ENCODE peak calls at places on chromosomes 11 and 22, in nine cellular contexts. B is body of pancreas, S is epithelial cell of proximal tubule, A is astrocyte of the cerebellum, D is fibroblast of lung, P is spleen, Q is IMR-90, X is thoracic aorta, Y is left ventricle myocardium inferior. E is an unnamed sample.
A peak's percentile ranks its signal among the peaks of the same experiment; 100 is the strongest.

GRCh38 chr11:128841461-128842072 is 25.5 kb downstream of the KCNJ1 start:
- DNase-seq in B (peak; percentile 75), S (no peak), A (no peak), D (no peak), P (no peak), Q (no peak), X (no peak), Y (no peak), E (no peak)

GRCh38 chr22:41772645-41773044 is 27.8 kb upstream of the CCDC134 start:
- DNase-seq in B (no peak), S (no peak), A (no peak), D (no peak), P (no peak), Q (peak; percentile 9), X (no peak), Y (no peak), E (no peak)

GRCh38 chr11:48099916-48100446 is 116.6 kb upstream of the OR4B1 start:
- DNase-seq in B (no peak), S (no peak), A (no peak), D (no peak), P (no peak), Q (no peak), X (no peak), Y (no peak), E (no peak)

GRCh38 chr11:28822596-28822995 is 714.4 kb downstream of the METTL15 start:
- DNase-seq in B (no peak), S (no peak), A (no peak), D (peak; percentile 46), P (no peak), Q (peak; percentile 17), X (no peak), Y (no peak), E (no peak)

GRCh38 chr11:7677801-7678201 is 4.5 kb upstream of the CYB5R2 start:
- DNase-seq in B (no peak), S (no peak), A (no peak), D (no peak), P (no peak), Q (peak; percentile 5), X (no peak), Y (no peak), E (no peak)

GRCh38 chr11:64343740-64344133 is 3.7 kb downstream of the CCDC88B start:
- DNase-seq in B (no peak), S (no peak), A (no peak), D (no peak), P (peak; percentile 81), Q (no peak), X (no peak), Y (no peak), E (peak; percentile 79)

GRCh38 chr22:43925433-43926348 is 2.1 kb downstream of the PNPLA3 start:
- DNase-seq in B (no peak), S (no peak), A (no peak), D (peak; percentile 25), P (no peak), Q (no peak), X (no peak), Y (no peak), E (no peak)

GRCh38 chr11:102664001-102664752 is 39.0 kb upstream of the MMP20 start:
- DNase-seq in B (no peak), S (no peak), A (no peak), D (no peak), P (no peak), Q (no peak), X (no peak), Y (no peak), E (no peak)

GRCh38 chr11:112734207-112734606 is 227.0 kb upstream of the NCAM1 start:
- DNase-seq in B (no peak), S (no peak), A (peak; percentile 13), D (peak; percentile 29), P (no peak), Q (peak; percentile 8), X (no peak), Y (no peak), E (no peak)

GRCh38 chr22:31343235-31344191 is 2.6 kb downstream of the PATZ1 start:
- DNase-seq in B (peak; percentile 95), S (no peak), A (no peak), D (no peak), P (peak; percentile 76), Q (peak; percentile 26), X (no peak), Y (peak; percentile 34), E (peak; percentile 67)

GRCh38 chr11:85170184-85170583 is 457.0 kb downstream of the DLG2 start:
- DNase-seq in B (no peak), S (peak; percentile 49), A (peak; percentile 40), D (peak; percentile 73), P (no peak), Q (peak; percentile 43), X (no peak), Y (no peak), E (no peak)

GRCh38 chr11:33452806-33453205 is 195.6 kb downstream of the HIPK3 start:
- DNase-seq in B (no peak), S (no peak), A (peak; percentile 81), D (peak; percentile 96), P (no peak), Q (peak; percentile 94), X (no peak), Y (no peak), E (no peak)

GRCh38 chr22:26597026-26597425 is 7.1 kb upstream of the TPST2 start:
- DNase-seq in B (no peak), S (no peak), A (no peak), D (no peak), P (peak; percentile 44), Q (no peak), X (no peak), Y (no peak), E (no peak)

GRCh38 chr11:84465040-84465439 is 1162.1 kb downstream of the DLG2 start:
- DNase-seq in B (no peak), S (peak; percentile 16), A (no peak), D (peak; percentile 21), P (no peak), Q (no peak), X (no peak), Y (no peak), E (no peak)

DNA sequence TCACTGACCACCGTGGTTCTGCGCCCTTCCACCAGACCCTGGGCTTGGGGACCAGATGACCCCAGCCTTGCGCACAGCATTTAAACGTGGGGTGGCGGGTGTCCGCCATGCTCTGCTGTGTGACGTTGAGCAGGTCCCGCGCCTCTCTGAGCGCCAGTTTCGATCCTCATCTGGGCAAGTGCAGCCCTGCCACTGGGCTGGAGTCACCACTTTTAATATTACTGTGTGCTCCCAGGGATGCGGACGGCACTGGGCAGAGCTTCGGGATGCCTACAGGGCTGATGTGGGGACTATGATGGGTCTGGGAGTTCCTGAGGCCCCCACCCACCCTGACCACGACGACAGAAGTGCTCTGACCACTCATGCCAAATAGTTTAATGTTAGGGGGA is 1.2 kb upstream of the NUDT8 start:
- DNase-seq in B (no peak), S (no peak), A (no peak), D (no peak), P (no peak), Q (no peak), X (no peak), Y (no peak), E (no peak)
- H3K4me3 ChIP-seq in B (peak overlapping the region; percentile 36), S (peak overlapping the region; percentile 78), A (peak overlapping the region; percentile 67), D (peak overlapping the region; percentile 77), P (peak overlapping the region; percentile 69), Q (peak overlapping the region; percentile 88), X (peak overlapping the region; percentile 86), Y (peak overlapping the region; percentile 74), E (peak overlapping the region; percentile 69)

GRCh38 chr11:62804310-62805043 is 763 bp downstream of the NXF1 start:
- DNase-seq in B (no peak), S (peak; percentile 35), A (no peak), D (peak; percentile 54), P (no peak), Q (peak; percentile 55), X (no peak), Y (no peak), E (no peak)

GRCh38 chr11:62805044-62805892 is at the start of gene NXF1:
- DNase-seq in B (peak; percentile 97), S (peak; percentile 20), A (peak; percentile 83), D (peak; percentile 88), P (peak; percentile 98), Q (peak; percentile 92), X (peak; percentile 72), Y (peak; percentile 95), E (peak; percentile 99)

GRCh38 chr11:62805991-62806441 is 776 bp upstream of the NXF1 start:
- DNase-seq in B (no peak), S (no peak), A (no peak), D (peak; percentile 59), P (no peak), Q (no peak), X (no peak), Y (no peak), E (peak; percentile 37)

GRCh38 chr11:62810748-62811147 is 5.5 kb upstream of the NXF1 start:
- DNase-seq in B (no peak), S (no peak), A (no peak), D (no peak), P (no peak), Q (no peak), X (no peak), Y (no peak), E (no peak)

GRCh38 chr11:62806611-62807121 is 1.4 kb upstream of the NXF1 start:
- DNase-seq in B (peak; percentile 27), S (no peak), A (no peak), D (peak; percentile 25), P (no peak), Q (peak; percentile 48), X (no peak), Y (no peak), E (no peak)
- H3K4me3 ChIP-seq in B (no peak overlapping the region), S (no peak overlapping the region), A (peak overlapping the region; percentile 64), D (no peak overlapping the region), P (no peak overlapping the region), Q (no peak overlapping the region), X (peak overlapping the region; percentile 98), Y (peak overlapping the region; percentile 83), E (no peak overlapping the region)

GRCh38 chr11:111414936-111415335 is 35.9 kb upstream of the POU2AF1 start:
- DNase-seq in B (no peak), S (no peak), A (no peak), D (no peak), P (no peak), Q (no peak), X (no peak), Y (no peak), E (no peak)
- H3K4me3 ChIP-seq in B (no peak overlapping the region), S (no peak overlapping the region), A (no peak overlapping the region), D (no peak overlapping the region), P (no peak overlapping the region), Q (no peak overlapping the region), X (no peak overlapping the region), Y (no peak overlapping the region), E (no peak overlapping the region)

DNA sequence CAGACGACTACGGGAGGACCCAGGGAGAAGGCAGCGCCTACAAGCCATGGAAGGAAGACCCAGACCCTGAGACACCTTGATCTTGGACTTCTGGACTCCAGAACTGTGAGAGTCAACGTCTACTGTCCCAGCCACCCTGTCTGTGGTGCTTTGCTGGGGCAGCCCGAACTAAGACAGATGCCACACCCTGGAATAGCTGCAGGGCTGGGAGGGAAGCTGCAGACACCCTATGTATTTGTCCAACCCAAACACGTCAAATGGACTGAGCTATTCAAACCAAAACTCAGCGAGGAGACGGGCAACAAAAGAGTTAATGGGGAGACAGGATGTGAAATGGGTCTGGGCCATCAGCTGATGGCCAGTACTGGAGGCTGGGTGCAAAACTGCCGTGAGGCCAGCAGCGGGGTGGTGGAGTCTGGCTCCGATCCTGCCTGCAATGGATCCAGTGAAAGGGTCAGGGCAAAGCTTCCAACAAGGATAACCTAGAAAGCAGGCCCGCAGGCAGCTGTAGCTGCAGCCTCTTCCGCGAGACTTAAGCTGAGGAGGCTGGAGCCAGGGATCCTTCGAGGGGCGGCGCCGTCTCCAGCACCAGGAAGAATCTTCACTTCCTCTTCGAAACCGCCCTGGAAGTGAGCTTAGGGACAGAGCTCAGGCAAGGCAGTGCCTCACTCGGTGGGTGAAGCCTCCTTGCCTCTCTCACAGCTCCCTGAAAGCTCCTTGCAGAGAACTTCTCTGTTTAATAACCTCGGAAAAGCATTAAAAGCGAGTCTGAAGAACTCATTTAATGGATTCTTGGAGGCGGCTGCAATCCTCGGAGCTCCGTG is 169.6 kb downstream of the CTTN start:
- DNase-seq in B (no peak), S (no peak), A (no peak), D (peak; percentile 36), P (peak; percentile 68), Q (peak; percentile 10), X (no peak), Y (peak; percentile 55), E (no peak)
- H3K4me3 ChIP-seq in B (no peak overlapping the region), S (no peak overlapping the region), A (peak overlapping the region; percentile 19), D (peak overlapping the region; percentile 28), P (peak overlapping the region; percentile 10), Q (peak overlapping the region; percentile 45), X (peak overlapping the region; percentile 72), Y (peak overlapping the region; percentile 63), E (no peak overlapping the region)

E was measured in SK-N-SH.